ENCODE peak calls at places on chromosomes 16 and 17, in four cellular contexts. G is K562, Y is SK-N-SH, X is HepG2. K is an unnamed sample.

GRCh38 chr17:10031102-10031501 is 126.0 kb upstream of the RCVRN start:
- DNase-seq in G (no peak), Y (no peak), X (no peak), K (no peak)

GRCh38 chr17:47733414-47734288 is 615 bp downstream of the TBX21 start:
- DNase-seq in G (no peak), Y (peak), X (no peak), K (no peak)

GRCh38 chr16:88983771-88984687 is 7.0 kb upstream of the CBFA2T3 start:
- DNase-seq in G (no peak), Y (no peak), X (no peak), K (no peak)

GRCh38 chr17:19718613-19719364 is 2.4 kb upstream of the SLC47A2 start:
- DNase-seq in G (peak), Y (peak), X (peak), K (no peak)

GRCh38 chr16:50316848-50317630 is 50.7 kb downstream of the ADCY7 start:
- DNase-seq in G (no peak), Y (no peak), X (no peak), K (no peak)

GRCh38 chr16:70576431-70577255 is 53.0 kb downstream of the SF3B3 start:
- DNase-seq in G (no peak), Y (no peak), X (peak), K (no peak)

GRCh38 chr17:61461967-61462733 is 9.9 kb downstream of the TBX4 start:
- DNase-seq in G (peak), Y (peak), X (peak), K (no peak)

GRCh38 chr17:13337171-13337570 is 264.6 kb downstream of the HS3ST3A1 start:
- DNase-seq in G (no peak), Y (no peak), X (no peak), K (no peak)

GRCh38 chr16:77117687-77118086 is 73.3 kb upstream of the MON1B start:
- DNase-seq in G (no peak), Y (peak), X (no peak), K (no peak)

GRCh38 chr16:89775223-89775622 is 41.2 kb downstream of the FANCA start:
- DNase-seq in G (no peak), Y (no peak), X (no peak), K (no peak)

GRCh38 chr16:25005445-25006306 is 9.5 kb downstream of the ARHGAP17 start:
- DNase-seq in G (no peak), Y (no peak), X (no peak), K (no peak)

GRCh38 chr17:63940584-63940983 is 8.5 kb upstream of the CD79B start:
- DNase-seq in G (no peak), Y (no peak), X (no peak), K (no peak)

GRCh38 chr17:67246648-67247415 is 1.8 kb upstream of the HELZ start:
- DNase-seq in G (peak), Y (no peak), X (peak), K (peak)

GRCh38 chr17:33534063-33534462 is 241.0 kb upstream of the ASIC2 start:
- DNase-seq in G (no peak), Y (no peak), X (no peak), K (no peak)
- H3K4me3 ChIP-seq in G (no peak), Y (no peak), X (no peak), K (no peak)

DNA sequence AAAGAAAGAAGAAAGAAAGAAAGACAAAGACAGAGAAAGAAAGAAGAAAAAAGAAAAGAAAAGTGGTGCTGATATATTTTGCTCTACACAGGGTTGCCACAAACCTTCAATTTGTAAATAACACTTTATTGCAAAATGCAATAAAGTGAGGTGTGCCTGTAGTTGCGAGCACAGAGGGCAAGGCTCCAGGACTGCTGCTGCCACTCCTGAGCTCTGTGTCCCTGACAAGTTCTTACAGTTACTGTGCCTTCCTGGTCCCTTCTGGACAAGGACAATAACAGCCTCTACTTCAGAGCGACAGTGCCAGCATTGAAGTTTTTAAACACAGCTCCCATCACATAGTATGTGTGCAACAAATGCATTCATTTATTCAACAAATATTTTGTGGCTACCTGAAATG is 148.1 kb downstream of the AXIN2 start:
- DNase-seq in G (no peak), Y (no peak), X (no peak), K (no peak)
- TF ChIP-seq ELF1 in G (no peak), Y (no peak), X (no peak), K (no peak)

GRCh38 chr17:43928606-43929005 is 13.7 kb downstream of the PPY start:
- DNase-seq in G (no peak), Y (no peak), X (no peak), K (no peak)
- H3K4me3 ChIP-seq in G (no peak), Y (no peak), X (no peak), K (no peak)

GRCh38 chr16:8663192-8664089 is 11.0 kb upstream of the ABAT start:
- DNase-seq in G (no peak), Y (no peak), X (no peak), K (no peak)
- TF ChIP-seq ELF1 in G (no peak), Y (no peak), X (no peak), K (no peak)

DNA sequence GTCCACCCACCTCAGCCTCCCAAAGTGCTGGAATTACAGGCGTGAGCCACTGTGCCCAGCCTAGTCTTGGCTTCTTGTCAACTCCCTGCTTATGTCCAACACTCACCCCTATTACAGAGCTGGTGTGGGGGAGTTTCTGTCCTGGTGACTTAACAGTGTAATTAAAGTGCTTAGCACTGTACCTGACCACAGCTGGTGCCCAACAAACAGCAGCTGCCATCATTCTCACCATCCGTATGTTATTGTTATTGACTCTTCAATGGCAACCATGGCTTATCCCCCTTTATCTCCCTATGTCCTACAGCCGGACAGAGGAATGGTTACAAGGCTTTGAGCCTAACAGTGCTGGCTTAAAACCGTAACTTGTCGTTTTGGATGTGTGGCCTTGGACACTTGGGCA is 17.0 kb upstream of the BRCA1 start:
- DNase-seq in G (no peak), Y (no peak), X (no peak), K (no peak)
- H3K4me3 ChIP-seq in G (no peak), Y (no peak), X (no peak), K (no peak)

GRCh38 chr17:39576187-39576586 is 31.5 kb downstream of the NEUROD2 start:
- DNase-seq in G (no peak), Y (peak), X (peak), K (peak)
- TF ChIP-seq ELF1 in G (no peak), Y (no peak), X (no peak), K (no peak)

DNA sequence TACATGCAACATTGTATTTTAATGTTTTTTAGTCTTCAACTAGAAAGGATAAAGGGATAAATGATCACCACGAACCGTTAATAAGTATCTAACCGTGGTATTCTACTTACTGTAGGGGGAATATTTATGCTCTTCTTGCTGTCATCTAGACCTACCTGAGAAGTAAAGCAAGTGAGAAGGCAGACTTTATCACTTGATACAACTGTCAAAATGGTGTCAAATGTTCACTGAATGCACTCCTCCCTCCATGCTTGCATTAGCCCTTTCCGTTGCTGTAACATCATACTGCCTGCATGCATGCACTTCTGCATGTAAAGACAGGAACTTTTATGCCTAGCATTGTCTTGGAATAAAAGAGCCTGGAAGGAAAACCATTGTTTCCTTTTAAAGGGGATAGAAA is 298.6 kb upstream of the PMFBP1 start:
- DNase-seq in G (no peak), Y (no peak), X (no peak), K (no peak)
- H3K4me3 ChIP-seq in G (no peak), Y (no peak), X (no peak), K (no peak)

K was measured in HCT116.